ENCODE peak calls at places on chromosomes 4 and X, in six cellular contexts. E, I, Z, Q, F and J are unnamed samples.

GRCh38 chr4:180058731-180059215 is 2184.4 kb upstream of the TENM3 start:
- DNase-seq in E (peak), I (peak), Z (no peak), Q (peak), F (peak), J (no peak)

GRCh38 chr4:41204400-41204978 is 9.9 kb downstream of the APBB2 start:
- DNase-seq in E (no peak), I (peak), Z (peak), Q (peak), F (peak), J (peak)

GRCh38 chr4:159937595-159937994 is 834.7 kb downstream of the RAPGEF2 start:
- DNase-seq in E (no peak), I (no peak), Z (no peak), Q (peak), F (no peak), J (peak)

GRCh38 chr4:47930971-47931804 is 16.8 kb upstream of the NFXL1 start:
- DNase-seq in E (peak), I (no peak), Z (peak), Q (peak), F (peak), J (peak)

GRCh38 chr4:87973283-87974169 is 2.0 kb upstream of the SPP1 start:
- DNase-seq in E (peak), I (no peak), Z (peak), Q (peak), F (peak), J (peak)

GRCh38 chr4:112970903-112971302 is 78.5 kb upstream of the ANK2 start:
- DNase-seq in E (no peak), I (no peak), Z (no peak), Q (no peak), F (no peak), J (no peak)

GRCh38 chr4:185640809-185641675 is 105.7 kb upstream of the PDLIM3 start:
- DNase-seq in E (peak), I (no peak), Z (peak), Q (peak), F (peak), J (peak)

GRCh38 chr4:176377705-176378302 is 58.0 kb downstream of the SPCS3 start:
- DNase-seq in E (peak), I (no peak), Z (no peak), Q (peak), F (peak), J (peak)

GRCh38 chrX:44071847-44072545 is 98.8 kb upstream of the NDP start:
- DNase-seq in E (peak), I (no peak), Z (peak), Q (peak), F (peak), J (peak)

GRCh38 chr4:161148051-161148450 is 1015.7 kb downstream of the FSTL5 start:
- DNase-seq in E (no peak), I (no peak), Z (no peak), Q (no peak), F (no peak), J (peak)

GRCh38 chrX:20594985-20595384 is 328.3 kb upstream of the RPS6KA3 start:
- DNase-seq in E (no peak), I (no peak), Z (no peak), Q (peak), F (peak), J (no peak)

GRCh38 chr4:145042601-145043000 is 55.4 kb downstream of the ANAPC10 start:
- DNase-seq in E (no peak), I (no peak), Z (no peak), Q (peak), F (no peak), J (no peak)

GRCh38 chr4:139767168-139767567 is 101.5 kb downstream of the MGST2 start:
- DNase-seq in E (no peak), I (no peak), Z (no peak), Q (peak), F (no peak), J (no peak)

GRCh38 chrX:10175317-10175871 is 18.6 kb downstream of the CLCN4 start:
- DNase-seq in E (peak), I (no peak), Z (peak), Q (peak), F (no peak), J (peak)

GRCh38 chr4:48654015-48654664 is 125.9 kb downstream of the FRYL start:
- DNase-seq in E (no peak), I (no peak), Z (peak), Q (peak), F (no peak), J (no peak)

DNA sequence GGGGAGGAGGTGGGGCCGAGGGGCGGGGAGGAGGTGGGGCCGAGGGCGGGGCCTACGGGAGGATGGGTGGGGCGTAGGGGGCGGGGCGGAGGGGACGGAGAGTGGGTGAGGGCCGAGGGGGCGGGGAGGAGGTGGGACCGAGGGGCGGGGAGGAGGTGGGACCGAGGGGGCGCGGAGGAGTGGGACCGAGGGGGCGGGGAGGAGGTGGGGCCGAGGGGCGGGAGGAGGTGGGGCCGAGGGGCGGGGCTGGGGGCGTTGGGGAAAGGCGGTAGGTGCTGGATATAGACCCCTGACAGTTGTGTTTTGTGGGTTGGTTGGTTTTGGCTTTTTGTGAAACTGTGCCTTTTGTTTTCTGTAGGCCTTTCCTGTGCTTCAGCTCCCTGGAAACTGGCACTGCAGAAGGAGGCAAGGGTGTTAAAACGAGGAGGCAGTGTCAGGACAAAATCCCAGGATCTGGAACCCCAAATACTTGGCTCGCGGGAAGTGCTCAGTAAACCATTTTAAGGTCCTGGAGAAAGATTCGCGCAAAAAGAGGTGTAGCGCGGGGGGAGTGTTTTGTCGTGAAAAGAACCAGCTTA is 580 bp upstream of the MMGT1 start:
- DNase-seq in E (peak), I (peak), Z (no peak), Q (peak), F (peak), J (no peak)
- H3K27ac ChIP-seq in E (peak), I (peak), Z (no peak), Q (no peak), F (no peak), J (no peak)

GRCh38 chrX:154717824-154718223 is 33.1 kb downstream of the GAB3 start:
- DNase-seq in E (no peak), I (no peak), Z (peak), Q (peak), F (peak), J (no peak)

GRCh38 chrX:154721155-154721554 is 29.7 kb downstream of the GAB3 start:
- DNase-seq in E (no peak), I (no peak), Z (no peak), Q (no peak), F (no peak), J (no peak)

GRCh38 chrX:154718607-154719006 is 32.3 kb downstream of the GAB3 start:
- DNase-seq in E (no peak), I (no peak), Z (no peak), Q (no peak), F (no peak), J (no peak)

GRCh38 chrX:154719132-154719675 is 31.7 kb downstream of the GAB3 start:
- DNase-seq in E (no peak), I (no peak), Z (peak), Q (peak), F (peak), J (peak)

DNA sequence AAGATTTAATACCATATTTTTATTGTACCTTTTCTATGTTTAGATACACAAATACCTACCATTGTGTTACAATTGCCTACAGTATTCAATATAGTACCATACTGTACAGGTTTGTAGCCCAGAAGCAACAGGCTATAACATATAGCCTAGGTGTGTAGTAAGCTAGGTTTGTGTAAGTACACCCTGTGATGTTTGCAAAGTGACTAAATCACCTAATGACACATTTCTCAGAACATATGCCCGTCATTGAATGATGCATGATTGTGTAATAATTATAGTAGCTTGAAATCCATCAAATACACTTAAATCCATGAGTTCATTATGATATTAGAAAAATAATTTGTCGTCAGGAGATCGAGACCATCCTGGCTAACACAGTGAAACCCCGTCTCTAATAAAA is 30.8 kb downstream of the GAB3 start:
- DNase-seq in E (no peak), I (no peak), Z (no peak), Q (no peak), F (peak), J (no peak)
- H3K27ac ChIP-seq in E (no peak), I (no peak), Z (no peak), Q (no peak), F (peak), J (no peak)

GRCh38 chr4:123705419-123705818 is 308.8 kb downstream of the SPRY1 start:
- DNase-seq in E (no peak), I (no peak), Z (no peak), Q (no peak), F (no peak), J (no peak)

GRCh38 chr4:123699823-123700822 is 303.5 kb downstream of the SPRY1 start:
- DNase-seq in E (peak), I (no peak), Z (peak), Q (peak), F (peak), J (peak)

GRCh38 chr4:123706961-123707360 is 310.4 kb downstream of the SPRY1 start:
- DNase-seq in E (no peak), I (no peak), Z (no peak), Q (peak), F (no peak), J (no peak)

GRCh38 chr4:123696712-123697111 is 300.1 kb downstream of the SPRY1 start:
- DNase-seq in E (no peak), I (no peak), Z (no peak), Q (no peak), F (no peak), J (no peak)

GRCh38 chr4:123701046-123701445 is 304.5 kb downstream of the SPRY1 start:
- DNase-seq in E (no peak), I (no peak), Z (no peak), Q (peak), F (no peak), J (no peak)
- H3K27ac ChIP-seq in E (peak), I (no peak), Z (peak), Q (peak), F (no peak), J (no peak)

DNA sequence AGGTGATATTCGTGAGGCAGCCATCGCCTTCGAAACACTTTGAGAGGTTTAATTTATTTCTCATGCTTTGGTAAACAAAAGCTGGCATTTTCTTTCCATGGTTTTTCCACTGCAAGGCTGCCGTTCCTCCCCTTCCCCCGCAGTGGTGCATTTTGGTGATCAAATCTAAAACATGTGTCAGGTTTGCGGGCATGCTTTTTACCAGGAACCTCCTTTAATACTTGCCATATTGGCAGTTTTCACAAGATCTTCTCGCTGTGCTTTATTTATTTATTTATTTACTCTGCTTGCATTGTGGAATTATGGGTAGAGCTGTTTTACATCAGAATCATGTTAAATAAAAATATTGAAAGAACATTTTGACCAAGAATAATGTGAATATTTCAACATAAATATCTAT is 54.2 kb downstream of the STOX2 start:
- DNase-seq in E (no peak), I (no peak), Z (no peak), Q (no peak), F (no peak), J (no peak)
- H3K27ac ChIP-seq in E (no peak), I (no peak), Z (no peak), Q (no peak), F (no peak), J (no peak)